ENCODE peak calls at places on chromosomes 3 and 15, in four cellular contexts. L, W, K and Y are unnamed samples.
A peak's percentile ranks its signal among the peaks of the same experiment; 100 is the strongest.

GRCh38 chr3:102069211-102069662 is 219.9 kb downstream of the NFKBIZ start:
- DNase-seq in L (peak; percentile 42), K (peak; percentile 71), W (no peak), Y (no peak)

GRCh38 chr3:10560060-10560861 is 54.9 kb upstream of the ATP2B2 start:
- DNase-seq in L (no peak), W (peak; percentile 39), K (no peak), Y (no peak)

GRCh38 chr3:172749201-172749965 is 1.1 kb upstream of the ECT2 start:
- DNase-seq in L (peak; percentile 38), K (peak; percentile 84), W (no peak), Y (peak; percentile 30)

GRCh38 chr15:58066042-58066867 is 744 bp upstream of the ALDH1A2 start:
- DNase-seq in L (peak; percentile 87), W (peak; percentile 71), K (peak; percentile 44), Y (peak; percentile 69)

GRCh38 chr15:43859546-43859945 is 32.7 kb downstream of the WDR76 start:
- DNase-seq in K (no peak), L (no peak), W (no peak), Y (no peak)

GRCh38 chr3:156615592-156616173 is 58.7 kb upstream of the TIPARP start:
- DNase-seq in W (no peak), K (peak; percentile 89), L (no peak), Y (peak; percentile 65)

GRCh38 chr15:52117549-52117948 is 5.0 kb upstream of the BCL2L10 start:
- DNase-seq in K (no peak), W (no peak), L (no peak), Y (no peak)

GRCh38 chr15:58348095-58348812 is 83.5 kb upstream of the LIPC start:
- DNase-seq in K (no peak), W (no peak), L (no peak), Y (no peak)

GRCh38 chr3:39154323-39155021 is 1.1 kb upstream of the CSRNP1 start:
- DNase-seq in K (peak; percentile 79), W (peak; percentile 79), L (peak; percentile 80), Y (peak; percentile 99)

GRCh38 chr15:90872481-90873184 is 4.2 kb downstream of the FURIN start:
- DNase-seq in L (peak; percentile 68), W (no peak), K (peak; percentile 90), Y (peak; percentile 35)

GRCh38 chr3:135007622-135008021 is 212.6 kb downstream of the EPHB1 start:
- DNase-seq in W (no peak), K (no peak), L (peak; percentile 2), Y (no peak)

GRCh38 chr15:37933685-37934084 is 755 bp upstream of the TMCO5A start:
- DNase-seq in K (peak; percentile 85), W (no peak), L (peak; percentile 12), Y (no peak)

GRCh38 chr15:67244966-67245478 is 9.4 kb downstream of the AAGAB start:
- DNase-seq in L (no peak), K (no peak), W (no peak), Y (no peak)

GRCh38 chr3:185818267-185818875 is 6.5 kb downstream of the IGF2BP2 start:
- DNase-seq in L (no peak), W (no peak), K (no peak), Y (peak; percentile 25)
- H3K27me3 ChIP-seq in L (no peaks in the 10 kb centered on the region), W (peaks cover 42% of the 10 kb centered on the region), K (no peaks in the 10 kb centered on the region), Y (no peaks in the 10 kb centered on the region)

GRCh38 chr3:42028474-42028873 is 62.7 kb upstream of the TRAK1 start:
- DNase-seq in L (no peak), W (peak; percentile 37), K (no peak), Y (no peak)
- H3K4me1 ChIP-seq in L (peaks cover 50% of the 10 kb centered on the region), W (peaks cover 89% of the 10 kb centered on the region), K (peaks cover 14% of the 10 kb centered on the region), Y (peaks cover 8% of the 10 kb centered on the region)

DNA sequence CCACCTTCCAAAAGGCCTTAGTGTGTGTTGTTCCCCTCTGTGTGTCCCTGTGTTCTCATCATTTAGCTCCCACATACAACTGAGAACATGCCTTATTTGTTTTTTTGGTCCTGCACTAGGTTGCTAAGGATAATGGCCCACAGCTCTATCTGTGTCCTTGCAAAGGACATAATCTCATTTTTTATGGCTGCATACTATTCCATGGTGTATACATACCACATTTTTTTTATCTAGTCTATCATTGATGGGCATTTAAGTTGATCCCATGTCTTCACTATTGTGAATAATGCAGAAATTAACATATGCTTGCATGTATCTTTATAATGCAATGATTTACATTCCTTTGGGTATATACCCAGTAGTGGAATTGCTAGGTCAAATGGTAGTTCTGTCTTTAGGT is 645.7 kb downstream of the PDCD6IP start:
- DNase-seq in K (no peak), W (no peak), L (no peak), Y (no peak)
- H3K27me3 ChIP-seq in K (no peaks in the 10 kb centered on the region), W (no peaks in the 10 kb centered on the region), L (no peaks in the 10 kb centered on the region), Y (no peaks in the 10 kb centered on the region)

GRCh38 chr3:53837331-53837730 is 8.9 kb downstream of the CHDH start:
- DNase-seq in W (peak; percentile 50), K (no peak), L (no peak), Y (no peak)
- H3K4me1 ChIP-seq in W (no peaks in the 10 kb centered on the region), K (no peaks in the 10 kb centered on the region), L (peaks cover 15% of the 10 kb centered on the region), Y (peaks cover 2% of the 10 kb centered on the region)

GRCh38 chr15:76730262-76730661 is 174.9 kb downstream of the SCAPER start:
- DNase-seq in K (no peak), L (no peak), W (no peak), Y (no peak)
- H3K27me3 ChIP-seq in K (no peaks in the 10 kb centered on the region), L (no peaks in the 10 kb centered on the region), W (no peaks in the 10 kb centered on the region), Y (no peaks in the 10 kb centered on the region)